ENCODE peak calls at places on chromosomes 3 and 15, in four cellular contexts. U, V, A and L are unnamed samples. For H3K27me3, the result is how much of the 10 kb centered on the place peaks cover.

GRCh38 chr15:64209680-64210334 is 47.0 kb upstream of the PPIB start:
- DNase-seq in V (no peak), U (peak), A (peak), L (no peak)

GRCh38 chr3:8303466-8303865 is 198.2 kb upstream of the LMCD1 start:
- DNase-seq in V (no peak), A (no peak), U (no peak), L (no peak)

GRCh38 chr3:157285966-157286365 is 126.0 kb upstream of the CCNL1 start:
- DNase-seq in U (no peak), V (no peak), A (no peak), L (no peak)

GRCh38 chr3:106392905-106393304 is 524.1 kb upstream of the CBLB start:
- DNase-seq in A (no peak), V (no peak), U (no peak), L (no peak)

GRCh38 chr15:39804026-39804425 is 21.4 kb upstream of the FSIP1 start:
- DNase-seq in V (no peak), A (no peak), U (no peak), L (no peak)

GRCh38 chr3:143973352-143974021 is 1.9 kb downstream of the DIPK2A start:
- DNase-seq in U (no peak), V (no peak), A (no peak), L (no peak)

GRCh38 chr3:72494076-72495000 is 353.9 kb downstream of the SHQ1 start:
- DNase-seq in U (no peak), V (no peak), A (no peak), L (no peak)

GRCh38 chr3:54891540-54891897 is 36.3 kb downstream of the LRTM1 start:
- DNase-seq in A (peak), U (no peak), V (no peak), L (no peak)

GRCh38 chr3:168044049-168044448 is 51.7 kb downstream of the GOLIM4 start:
- DNase-seq in A (no peak), V (no peak), U (no peak), L (no peak)

GRCh38 chr15:89633585-89633984 is 21.7 kb downstream of the KIF7 start:
- DNase-seq in A (no peak), V (no peak), U (no peak), L (no peak)

GRCh38 chr15:69659454-69660050 is 206.9 kb downstream of the RPLP1 start:
- DNase-seq in V (no peak), U (no peak), A (no peak), L (no peak)

DNA sequence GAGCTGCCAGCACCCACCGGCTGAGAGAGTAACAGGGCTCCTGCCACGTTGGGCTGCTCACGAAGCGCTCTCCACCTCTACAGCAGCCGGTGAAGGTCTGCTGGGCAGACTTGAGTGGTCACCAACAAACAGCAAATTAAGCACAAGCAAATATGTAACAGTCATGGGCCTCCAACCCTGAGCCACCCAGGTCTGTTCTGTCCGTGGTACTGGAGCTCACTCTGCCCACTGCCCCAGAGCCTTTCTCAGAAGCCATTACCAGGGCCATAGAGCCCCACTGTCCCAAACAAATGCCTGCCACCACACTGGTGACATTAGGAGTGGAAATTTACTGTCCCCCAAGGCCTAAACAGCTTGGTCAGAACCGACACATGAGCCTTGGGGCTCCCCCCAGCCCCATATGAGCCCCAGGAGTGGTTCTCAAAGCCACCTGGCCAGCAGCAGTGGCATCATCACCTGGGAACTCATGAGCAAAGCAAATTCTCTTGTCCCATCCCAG is 56.6 kb downstream of the LRIG1 start:
- DNase-seq in U (no peak), A (no peak), V (no peak), L (no peak)
- H3K27me3 ChIP-seq in U (under half), A (under half), V (under half), L (under half)

GRCh38 chr3:164812042-164812441 is 266.3 kb downstream of the SI start:
- DNase-seq in V (no peak), A (no peak), U (no peak), L (no peak)

DNA sequence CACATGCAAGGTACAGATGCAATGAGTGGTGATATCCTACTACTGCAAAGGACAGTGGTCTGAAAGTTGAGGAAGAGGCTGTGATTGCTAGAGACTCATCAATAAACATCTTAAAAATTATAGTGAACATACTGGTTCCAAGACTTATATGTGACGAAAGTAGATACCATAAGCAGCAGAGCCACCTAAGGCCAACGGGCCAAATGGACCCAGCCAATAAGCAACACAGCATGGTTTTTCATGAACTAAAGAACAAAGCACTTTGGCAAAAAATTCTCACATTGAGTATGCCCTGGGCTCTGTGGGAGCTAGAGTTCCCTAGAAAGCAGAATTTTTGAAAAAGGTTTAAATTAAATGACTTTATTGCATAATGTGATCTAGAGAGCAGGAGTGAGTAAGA is 272.1 kb downstream of the SI start:
- DNase-seq in U (no peak), A (no peak), V (no peak), L (no peak)
- TF ChIP-seq CTCF in U (no peak), A (no peak), V (no peak), L (no peak)

DNA sequence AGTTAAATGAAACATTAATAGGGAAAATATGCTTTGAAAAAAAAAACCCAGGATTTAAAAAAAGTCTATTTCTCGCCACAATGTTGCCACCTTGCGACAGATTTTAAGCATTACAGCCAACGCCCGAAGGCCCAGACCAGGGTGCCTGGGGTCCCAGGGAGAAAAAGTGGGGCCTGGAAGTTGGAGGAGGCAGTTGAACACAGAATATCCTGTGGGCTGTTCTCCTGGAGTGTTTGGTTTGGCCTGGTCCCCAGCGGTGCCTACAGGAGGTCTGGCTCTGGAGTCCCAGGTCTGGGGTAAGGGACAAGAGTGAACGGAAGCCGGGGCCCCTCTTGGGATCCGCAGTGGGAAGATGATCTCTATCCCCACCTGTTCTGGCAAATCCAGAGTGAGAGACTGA is 3.4 kb downstream of the RNU6-1 start:
- DNase-seq in V (no peak), U (no peak), A (no peak), L (no peak)
- H3K27me3 ChIP-seq in V (under half), U (under half), A (half or more), L (under half)

DNA sequence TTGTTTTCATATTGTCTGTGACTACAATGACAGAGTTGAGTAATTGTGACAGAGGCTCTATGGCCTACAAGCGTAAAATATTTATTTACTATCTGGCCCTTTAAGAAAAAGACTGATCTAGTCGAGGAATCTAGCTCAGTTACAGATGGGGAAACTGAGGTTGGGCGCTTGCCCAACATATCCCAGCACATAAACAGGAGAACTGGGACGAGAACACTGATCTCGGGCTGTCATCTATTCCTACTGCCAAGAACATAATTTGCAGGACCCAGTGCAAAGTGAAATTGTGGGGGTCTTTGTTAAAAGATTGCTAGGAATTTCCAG is 1.9 kb downstream of the FES start:
- DNase-seq in U (no peak), A (no peak), V (no peak), L (no peak)
- TF ChIP-seq CTCF in U (no peak), A (no peak), V (peak), L (no peak)

GRCh38 chr15:38559131-38559530 is 5.5 kb downstream of the RASGRP1 start:
- DNase-seq in V (no peak), A (no peak), U (no peak), L (no peak)
- H3K27me3 ChIP-seq in V (under half), A (under half), U (under half), L (under half)

GRCh38 chr3:177522051-177522450 is 324.8 kb upstream of the TBL1XR1 start:
- DNase-seq in A (no peak), V (no peak), U (no peak), L (no peak)

GRCh38 chr3:177523991-177524438 is 326.7 kb upstream of the TBL1XR1 start:
- DNase-seq in U (no peak), A (no peak), V (no peak), L (no peak)

GRCh38 chr3:177524742-177525141 is 327.5 kb upstream of the TBL1XR1 start:
- DNase-seq in V (no peak), U (no peak), A (no peak), L (no peak)

GRCh38 chr3:177521305-177521704 is 324.0 kb upstream of the TBL1XR1 start:
- DNase-seq in A (no peak), V (no peak), U (no peak), L (peak)

DNA sequence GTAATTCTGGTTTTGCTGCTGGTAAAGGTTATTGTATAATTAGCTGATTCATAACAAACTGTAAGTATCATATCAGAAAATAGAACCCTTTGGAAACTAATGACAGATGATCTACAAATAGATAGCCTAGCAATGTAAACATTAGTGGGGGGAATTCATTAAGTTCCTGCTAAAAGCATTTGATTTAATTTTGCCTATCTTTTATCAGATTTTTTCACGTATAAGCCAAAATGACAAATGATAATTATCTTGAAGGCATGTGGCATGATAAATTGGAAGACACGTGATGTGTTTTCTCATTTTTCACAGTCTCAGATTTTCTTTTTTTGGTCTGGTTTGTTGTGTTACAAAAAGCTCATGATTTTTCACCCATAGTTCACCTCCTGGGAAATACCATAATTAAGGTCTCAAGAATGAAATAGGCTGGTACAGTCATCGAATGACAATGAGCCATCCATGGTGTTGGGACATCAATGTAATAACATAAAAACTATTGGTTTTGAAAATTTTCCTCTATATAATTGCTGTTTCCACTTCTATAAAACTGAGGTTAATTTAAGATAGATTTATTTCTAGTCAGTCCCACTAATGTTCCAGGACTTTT is 325.9 kb upstream of the TBL1XR1 start:
- DNase-seq in A (no peak), U (no peak), V (no peak), L (no peak)
- TF ChIP-seq CTCF in A (no peak), U (no peak), V (no peak), L (no peak)

DNA sequence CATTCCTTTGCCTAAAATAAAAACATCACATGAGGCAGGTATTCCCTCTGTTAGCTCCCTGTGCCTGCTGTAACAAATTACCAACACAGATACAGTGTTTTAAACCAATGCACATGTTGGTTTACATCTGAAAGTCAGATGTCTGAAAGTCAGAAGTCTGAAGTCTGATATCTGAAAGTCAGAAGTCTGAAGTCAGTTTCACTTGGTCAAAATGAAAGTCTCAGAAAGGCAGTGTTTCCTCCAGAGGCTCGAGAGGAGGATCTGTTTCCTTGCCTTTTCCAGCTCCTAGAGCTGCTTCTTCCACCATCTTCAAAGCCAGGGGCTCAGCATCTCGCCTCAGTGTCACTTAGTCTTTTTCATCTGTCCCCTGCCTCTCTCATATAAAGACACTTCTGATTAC is 22.0 kb downstream of the SST start:
- DNase-seq in U (no peak), A (no peak), V (no peak), L (no peak)
- H3K27me3 ChIP-seq in U (under half), A (under half), V (under half), L (under half)

DNA sequence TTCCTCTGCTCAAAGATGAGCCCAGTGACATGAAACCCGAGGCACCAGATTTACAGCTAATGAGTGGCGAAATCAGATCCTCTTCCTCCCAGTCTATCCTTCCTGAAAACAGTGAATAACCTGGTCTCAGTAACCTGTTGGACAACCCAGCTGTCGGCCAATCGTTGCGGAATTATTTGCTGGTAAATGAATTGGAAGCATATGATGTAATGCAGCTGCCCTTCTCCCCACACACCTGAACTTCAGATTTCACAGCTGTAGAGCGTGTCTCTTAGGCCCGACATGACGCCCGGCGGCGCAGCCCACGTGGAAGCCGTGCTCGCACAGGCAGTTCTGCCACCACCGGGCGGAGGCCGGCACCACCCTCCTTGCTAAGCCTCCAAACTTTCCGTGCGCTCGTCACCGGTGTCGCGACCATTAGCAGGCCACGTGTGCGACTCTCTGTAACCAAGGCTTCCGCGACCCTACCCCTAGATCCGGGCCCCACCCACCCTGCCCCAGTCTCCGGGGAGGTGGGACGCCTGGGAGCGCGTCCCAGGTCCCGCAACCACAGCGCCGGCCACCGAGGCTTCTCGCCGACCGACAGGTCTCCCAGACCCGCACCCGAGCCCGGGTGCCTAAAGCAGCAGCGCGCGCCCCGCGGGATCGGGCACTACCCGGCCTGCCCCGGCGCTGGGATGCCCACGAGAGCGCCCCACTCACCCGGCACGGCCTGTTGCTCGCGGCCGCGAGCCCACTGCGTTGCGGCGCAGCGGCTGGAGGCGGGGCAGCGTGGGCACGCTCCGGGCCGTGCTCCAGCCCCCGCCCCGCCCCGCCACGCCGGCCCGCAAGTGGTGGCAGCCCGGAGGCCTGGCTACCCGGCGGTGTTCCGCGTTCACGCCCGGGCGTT is at the start of gene RIOX2:
- DNase-seq in V (peak), U (peak), A (no peak), L (peak)
- TF ChIP-seq CTCF in V (no peak), U (no peak), A (peak), L (no peak)

GRCh38 chr3:25429960-25430941 is 2.2 kb downstream of the RARB start:
- DNase-seq in U (no peak), V (no peak), A (no peak), L (no peak)
- H3K27me3 ChIP-seq in U (under half), V (under half), A (under half), L (under half)